ENCODE peak calls at places on chromosomes 6 and 20, in four cellular contexts. J is IMR-90, O is ascending aorta, S is foreskin keratinocyte. R is an unnamed sample.

GRCh38 chr6:138817799-138818198 is 21.9 kb downstream of the ECT2L start:
- DNase-seq in S (peak), J (peak), O (no peak), R (peak)

GRCh38 chr20:61115627-61116026 is 136.4 kb upstream of the CDH4 start:
- DNase-seq in S (no peak), J (no peak), O (no peak), R (no peak)

GRCh38 chr20:54172532-54172855 is 1.3 kb downstream of the CYP24A1 start:
- DNase-seq in O (no peak), S (no peak), J (no peak), R (no peak)

GRCh38 chr6:38973178-38974057 is 75.2 kb upstream of the GLP1R start:
- DNase-seq in O (no peak), S (peak), J (peak), R (peak)

GRCh38 chr6:72037006-72037405 is 150.7 kb downstream of the RIMS1 start:
- DNase-seq in S (no peak), J (no peak), O (no peak), R (no peak)

GRCh38 chr20:52830598-52830997 is 141.6 kb upstream of the TSHZ2 start:
- DNase-seq in J (no peak), O (no peak), S (no peak), R (no peak)

GRCh38 chr6:44065443-44066115 is 61.7 kb downstream of the MRPL14 start:
- DNase-seq in S (no peak), O (no peak), J (peak), R (no peak)

GRCh38 chr6:6678185-6678671 is 89.7 kb downstream of the LY86 start:
- DNase-seq in O (no peak), S (peak), J (peak), R (peak)

GRCh38 chr6:42460892-42461291 is 9.2 kb upstream of the TRERF1 start:
- DNase-seq in O (no peak), J (peak), S (peak), R (no peak)

GRCh38 chr6:27237089-27237723 is 10.3 kb upstream of the PRSS16 start:
- DNase-seq in S (peak), O (no peak), J (peak), R (no peak)

GRCh38 chr6:15602144-15602543 is 60.7 kb downstream of the DTNBP1 start:
- DNase-seq in S (no peak), J (no peak), O (no peak), R (no peak)

GRCh38 chr6:47083586-47084047 is 41.5 kb upstream of the ADGRF1 start:
- DNase-seq in J (peak), S (no peak), O (peak), R (peak)

GRCh38 chr6:125784365-125784764 is 6.4 kb upstream of the NCOA7 start:
- DNase-seq in J (peak), S (no peak), O (no peak), R (no peak)

GRCh38 chr6:142374090-142374783 is 72.4 kb downstream of the ADGRG6 start:
- DNase-seq in O (no peak), S (no peak), J (no peak), R (no peak)

GRCh38 chr6:137236581-137237355 is 17.6 kb upstream of the IFNGR1 start:
- DNase-seq in O (no peak), J (no peak), S (peak), R (no peak)

GRCh38 chr20:58308680-58309527 is 611 bp upstream of the RAB22A start:
- DNase-seq in J (peak), O (no peak), S (peak), R (peak)

GRCh38 chr6:106643061-106643460 is 13.7 kb downstream of the QRSL1 start:
- DNase-seq in S (no peak), J (peak), O (no peak), R (no peak)

GRCh38 chr6:42046491-42047219 is 3.7 kb upstream of the TAF8 start:
- DNase-seq in S (peak), O (no peak), J (peak), R (no peak)

GRCh38 chr6:26199773-26200728 is 112.8 kb downstream of the HFE start:
- DNase-seq in S (peak), O (no peak), J (peak), R (no peak)

GRCh38 chr6:64680446-64680845 is 1026.6 kb downstream of the EYS start:
- DNase-seq in O (no peak), J (peak), S (no peak), R (no peak)

GRCh38 chr20:58649288-58650180 is 1.5 kb upstream of the STX16 start:
- DNase-seq in S (no peak), O (no peak), J (no peak), R (no peak)

GRCh38 chr6:33975631-33976424 is 170.1 kb downstream of the GRM4 start:
- DNase-seq in J (no peak), O (no peak), S (no peak), R (no peak)

GRCh38 chr20:10074513-10074912 is 39.7 kb downstream of the ANKEF1 start:
- DNase-seq in J (peak), S (peak), O (no peak), R (peak)

GRCh38 chr20:18588554-18589043 is 745 bp downstream of the DTD1 start:
- DNase-seq in O (no peak), S (no peak), J (no peak), R (no peak)

DNA sequence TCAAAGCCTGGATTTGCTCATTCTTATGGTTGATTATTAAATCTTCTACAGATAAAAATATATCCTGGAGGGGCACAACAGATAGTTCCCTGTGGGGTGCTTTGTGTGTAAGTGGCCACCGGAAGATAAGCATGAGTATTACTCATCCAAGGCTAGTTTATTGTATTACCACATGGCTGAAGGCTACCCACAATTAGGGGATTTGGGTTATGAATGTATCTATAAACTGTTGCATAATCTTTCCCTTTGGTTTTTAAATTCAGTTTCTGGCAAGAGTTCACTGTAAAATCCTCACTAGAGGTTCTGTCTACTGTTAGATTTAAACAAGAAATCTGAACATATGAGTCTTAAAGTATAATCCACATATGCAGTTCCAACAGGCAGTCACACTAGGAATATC is 8.9 kb downstream of the CST9 start:
- DNase-seq in O (no peak), J (no peak), S (no peak), R (no peak)
- H3K27ac ChIP-seq in O (no peak), J (no peak), S (no peak), R (no peak)

DNA sequence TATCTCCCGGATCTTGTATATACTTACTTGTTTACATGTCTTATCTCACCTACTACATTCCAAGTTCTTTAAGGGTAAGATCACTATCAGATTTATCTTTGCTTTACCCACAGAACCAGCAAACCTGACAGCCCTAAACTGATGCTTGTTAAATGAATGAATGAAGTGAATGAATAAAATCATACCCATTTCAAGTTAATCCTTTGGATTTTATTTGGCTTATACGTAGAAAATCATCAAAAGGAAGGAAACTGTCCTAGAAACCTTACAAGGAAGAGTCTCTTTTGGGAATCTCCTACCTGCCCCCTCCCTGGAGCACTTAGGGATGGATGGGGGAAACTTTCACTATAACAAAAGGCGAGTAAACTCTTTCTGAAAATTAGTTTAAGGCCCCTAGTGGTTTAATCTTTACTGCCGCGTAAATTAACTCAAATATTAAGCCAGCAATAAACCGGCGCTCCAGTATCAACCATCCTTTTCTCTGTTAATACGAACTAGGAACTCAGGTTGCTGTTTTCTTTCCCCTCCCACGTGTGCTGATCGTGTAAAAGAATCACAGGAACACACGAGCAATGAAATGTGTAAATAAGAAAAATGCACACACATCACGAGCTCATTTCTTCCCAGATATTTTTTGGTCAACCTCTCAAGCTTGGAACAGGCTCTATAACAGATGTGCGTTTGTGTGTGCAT is 1.2 kb upstream of the UTRN start:
- DNase-seq in J (peak), O (no peak), S (no peak), R (no peak)
- TF ChIP-seq CTCF in J (peak), O (no peak), S (peak), R (peak)

GRCh38 chr20:20229595-20229994 is 138.3 kb upstream of the INSM1 start:
- DNase-seq in O (no peak), S (no peak), J (no peak), R (no peak)
- H3K27ac ChIP-seq in O (peak), S (no peak), J (no peak), R (no peak)

GRCh38 chr20:1800777-1801176 is 94.4 kb upstream of the SIRPA start:
- DNase-seq in J (peak), O (no peak), S (no peak), R (no peak)
- TF ChIP-seq CTCF in J (peak), O (peak), S (peak), R (peak)

DNA sequence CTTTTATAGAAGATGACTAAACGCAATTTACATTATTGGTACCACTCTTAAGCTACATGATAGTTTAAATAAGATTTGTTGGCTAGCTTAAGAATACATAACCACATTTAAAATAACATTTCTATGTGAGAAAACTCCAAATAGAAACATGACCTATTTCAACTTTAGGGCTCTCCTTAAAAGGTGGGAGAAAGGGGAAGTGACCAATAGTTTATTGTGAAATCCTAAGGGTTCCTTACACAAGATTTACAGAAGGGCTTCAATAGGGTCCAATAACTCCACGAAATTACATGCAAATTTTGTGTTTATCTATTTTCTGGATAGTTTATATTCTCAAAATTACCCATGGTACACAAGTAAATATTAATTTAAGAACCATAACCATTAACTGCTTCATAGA is 91.6 kb upstream of the DST start:
- DNase-seq in S (no peak), O (no peak), J (no peak), R (no peak)
- H3K27ac ChIP-seq in S (no peak), O (no peak), J (no peak), R (no peak)

GRCh38 chr6:37535701-37536461 is 36.2 kb upstream of the CCDC167 start:
- DNase-seq in J (no peak), S (no peak), O (no peak), R (peak)
- TF ChIP-seq CTCF in J (peak), S (peak), O (no peak), R (no peak)

DNA sequence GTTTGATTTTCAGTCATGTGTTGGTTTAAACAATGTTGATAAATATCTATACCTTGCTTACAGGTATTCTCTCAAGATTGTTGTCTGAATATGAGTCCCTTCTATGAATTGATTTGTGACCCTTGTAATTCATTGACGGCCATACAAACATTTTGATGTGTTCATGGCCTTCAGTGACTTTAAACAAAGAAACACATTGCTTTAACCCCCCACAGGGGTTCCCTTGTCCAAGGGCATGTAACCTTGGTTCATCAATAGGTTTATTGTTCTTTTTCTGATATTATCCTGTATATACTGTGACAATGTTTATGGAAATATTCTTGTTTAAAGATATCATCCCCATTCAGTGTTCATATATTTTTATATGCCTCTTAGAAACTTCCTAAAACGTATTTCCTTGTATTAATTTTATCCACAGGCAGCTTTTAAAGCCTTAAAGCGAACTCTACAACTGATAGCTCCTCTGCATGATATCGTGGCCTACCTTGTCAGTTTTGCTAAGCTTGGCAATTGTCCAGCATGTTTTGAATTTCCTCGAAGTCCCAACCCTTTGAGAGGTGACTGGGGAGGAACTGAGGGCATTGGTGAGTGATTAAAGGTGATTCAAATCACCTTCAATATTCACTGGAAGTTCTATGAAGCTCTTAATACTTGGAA is 87.0 kb downstream of the CD164 start:
- DNase-seq in S (no peak), O (no peak), J (no peak), R (no peak)
- H3K27ac ChIP-seq in S (no peak), O (no peak), J (no peak), R (no peak)

GRCh38 chr6:57262491-57262890 is 40.4 kb upstream of the RAB23 start:
- DNase-seq in S (no peak), J (no peak), O (no peak), R (no peak)

GRCh38 chr6:57267586-57268293 is 45.6 kb upstream of the RAB23 start:
- DNase-seq in S (peak), J (peak), O (no peak), R (peak)

GRCh38 chr6:57262901-57263694 is 41.0 kb upstream of the RAB23 start:
- DNase-seq in J (peak), O (no peak), S (peak), R (no peak)

GRCh38 chr6:57265755-57266221 is 43.7 kb upstream of the RAB23 start:
- DNase-seq in S (no peak), O (no peak), J (peak), R (no peak)

GRCh38 chr6:57268294-57268640 is 46.2 kb upstream of the RAB23 start:
- DNase-seq in J (no peak), O (no peak), S (no peak), R (no peak)
- TF ChIP-seq CTCF in J (no peak), O (no peak), S (no peak), R (no peak)